ENCODE peak calls at places on chromosome 6, in seven cellular contexts. K is CD4-positive, alpha-beta memory T cell; S is HFF-Myc; Y is Panc1; D is mesenchymal stem cell; W is lung; M is AG10803. A is an unnamed sample.

GRCh38 chr6:41098366-41098765 is 25.6 kb downstream of the NFYA start:
- DNase-seq in K (no peak), S (no peak), W (no peak), Y (no peak), M (no peak), D (no peak), A (no peak)

GRCh38 chr6:52909531-52909930 is at the start of gene GSTA3:
- DNase-seq in M (no peak), Y (no peak), S (no peak), D (no peak), K (no peak), W (no peak), A (no peak)

GRCh38 chr6:113018351-113019151 is 671.4 kb downstream of the RFPL4B start:
- DNase-seq in M (peak; percentile 97), K (no peak), W (no peak), D (peak; percentile 84), S (peak; percentile 58), Y (no peak), A (no peak)

GRCh38 chr6:44438827-44439226 is 51.3 kb downstream of the CDC5L start:
- DNase-seq in W (no peak), D (no peak), Y (no peak), M (no peak), S (no peak), K (no peak), A (no peak)

GRCh38 chr6:149248688-149249369 is 68.7 kb upstream of the TAB2 start:
- DNase-seq in W (no peak), D (no peak), S (no peak), M (no peak), Y (no peak), K (peak; percentile 24), A (no peak)

GRCh38 chr6:15443119-15443518 is 197.2 kb downstream of the JARID2 start:
- DNase-seq in S (peak; percentile 33), W (no peak), D (peak; percentile 95), Y (no peak), M (peak; percentile 88), K (no peak), A (peak; percentile 23)

GRCh38 chr6:38517005-38517404 is 122.7 kb downstream of the BTBD9 start:
- DNase-seq in M (peak; percentile 5), Y (no peak), D (peak; percentile 22), S (no peak), W (no peak), K (no peak), A (no peak)

GRCh38 chr6:44742828-44743372 is 355.4 kb downstream of the CDC5L start:
- DNase-seq in D (no peak), M (no peak), W (no peak), Y (no peak), S (no peak), K (no peak), A (no peak)

GRCh38 chr6:163415620-163416379 is 1.3 kb downstream of the QKI start:
- DNase-seq in Y (no peak), D (peak; percentile 75), W (peak; percentile 51), M (peak; percentile 60), K (peak; percentile 53), S (no peak), A (no peak)

GRCh38 chr6:78538002-78538401 is 329.3 kb upstream of the IRAK1BP1 start:
- DNase-seq in D (no peak), W (no peak), M (no peak), K (no peak), S (no peak), Y (no peak), A (no peak)

GRCh38 chr6:88933521-88933920 is 29.9 kb downstream of the RNGTT start:
- DNase-seq in M (no peak), S (no peak), D (no peak), K (no peak), W (no peak), Y (no peak), A (no peak)

GRCh38 chr6:3919849-3920248 is 70.7 kb downstream of the FAM50B start:
- DNase-seq in D (no peak), K (no peak), W (no peak), Y (no peak), M (no peak), S (no peak), A (no peak)

GRCh38 chr6:18600236-18600635 is 213.1 kb downstream of the RNF144B start:
- DNase-seq in Y (no peak), D (no peak), M (no peak), W (no peak), K (no peak), S (no peak), A (no peak)

GRCh38 chr6:26003102-26003694 is 40.6 kb downstream of the TRIM38 start:
- DNase-seq in K (peak; percentile 43), S (no peak), M (peak; percentile 49), D (peak; percentile 71), Y (peak; percentile 38), W (peak; percentile 58), A (peak; percentile 40)

GRCh38 chr6:115753446-115753845 is 307.2 kb downstream of the FRK start:
- DNase-seq in W (no peak), Y (no peak), D (peak; percentile 5), M (no peak), S (no peak), K (no peak), A (no peak)

GRCh38 chr6:52881996-52882841 is 27.3 kb downstream of the GSTA3 start:
- DNase-seq in M (peak; percentile 64), W (peak; percentile 77), D (peak; percentile 80), Y (peak; percentile 69), K (peak; percentile 66), S (peak; percentile 47), A (peak; percentile 73)

GRCh38 chr6:47424436-47424836 is 53.2 kb upstream of the CD2AP start:
- DNase-seq in Y (no peak), S (no peak), K (no peak), W (no peak), M (no peak), D (no peak), A (no peak)

GRCh38 chr6:106546322-106547052 is 82.8 kb downstream of the RTN4IP1 start:
- DNase-seq in K (no peak), Y (peak; percentile 90), M (peak; percentile 73), D (peak; percentile 66), W (no peak), S (no peak), A (no peak)

GRCh38 chr6:106693343-106693742 is 64.0 kb downstream of the QRSL1 start:
- DNase-seq in M (no peak), D (no peak), Y (no peak), S (no peak), W (no peak), K (no peak), A (no peak)

GRCh38 chr6:38346291-38347079 is 293.2 kb downstream of the BTBD9 start:
- DNase-seq in D (peak; percentile 86), K (no peak), M (peak; percentile 95), S (peak; percentile 90), W (no peak), Y (no peak), A (no peak)

GRCh38 chr6:125974214-125974866 is 12.0 kb upstream of the TRMT11 start:
- DNase-seq in M (peak; percentile 70), W (no peak), S (no peak), Y (no peak), K (peak; percentile 45), D (peak; percentile 69), A (peak; percentile 40)

GRCh38 chr6:110341671-110342304 is 16.4 kb downstream of the METTL24 start:
- DNase-seq in D (peak; percentile 58), M (no peak), W (no peak), S (no peak), K (no peak), Y (no peak), A (no peak)

GRCh38 chr6:158803733-158804143 is 15.4 kb downstream of the EZR start:
- DNase-seq in Y (no peak), W (no peak), D (peak; percentile 53), S (no peak), K (peak; percentile 68), M (peak; percentile 54), A (peak; percentile 18)

GRCh38 chr6:119129148-119129967 is 50.9 kb upstream of the FAM184A start:
- DNase-seq in W (no peak), M (peak; percentile 75), S (peak; percentile 72), Y (peak; percentile 56), K (peak; percentile 63), D (peak; percentile 85), A (no peak)

GRCh38 chr6:22471746-22472145 is 97.6 kb upstream of the HDGFL1 start:
- DNase-seq in S (no peak), Y (no peak), M (no peak), W (no peak), K (no peak), D (no peak), A (no peak)
- H3K4me3 ChIP-seq in S (no peak overlapping the region), Y (no peak overlapping the region), M (no peak overlapping the region), W (no peak overlapping the region), K (no peak overlapping the region), D (no peak overlapping the region), A (no peak overlapping the region)

GRCh38 chr6:121441477-121441876 is 6.0 kb downstream of the GJA1 start:
- DNase-seq in Y (no peak), K (no peak), S (no peak), M (no peak), W (no peak), D (no peak), A (no peak)
- H3K4me3 ChIP-seq in Y (no peak overlapping the region), K (no peak overlapping the region), S (peak overlapping the region; percentile 27), M (no peak overlapping the region), W (no peak overlapping the region), D (peak overlapping the region; percentile 58), A (no peak overlapping the region)

DNA sequence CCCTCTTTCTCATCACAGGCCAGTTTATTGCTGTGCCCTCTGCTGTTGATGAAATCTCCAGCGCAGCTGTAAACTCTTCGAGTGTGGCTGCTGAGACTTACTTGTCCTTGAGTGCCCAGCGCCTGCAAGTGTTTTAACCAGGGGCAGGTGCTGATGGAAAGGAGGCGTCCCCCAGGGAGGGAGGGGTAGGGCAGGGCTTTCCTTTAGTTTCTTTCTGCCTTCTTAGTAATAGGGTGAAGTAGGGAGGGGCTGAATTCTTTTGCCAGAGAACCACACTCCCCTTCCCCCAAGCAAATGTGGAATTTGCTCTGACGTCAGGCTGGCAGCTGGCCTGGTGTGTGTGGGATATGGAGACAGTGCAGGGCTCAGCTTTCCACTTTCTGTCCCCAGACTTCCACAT is 61.2 kb downstream of the IGF2R start:
- DNase-seq in D (peak; percentile 95), S (peak; percentile 92), M (peak; percentile 96), W (peak; percentile 91), Y (no peak), K (no peak), A (no peak)
- H3K4me3 ChIP-seq in D (no peak overlapping the region), S (no peak overlapping the region), M (peak overlapping the region; percentile 22), W (no peak overlapping the region), Y (no peak overlapping the region), K (no peak overlapping the region), A (no peak overlapping the region)

GRCh38 chr6:35024601-35025054 is 116.5 kb downstream of the TCP11 start:
- DNase-seq in M (peak; percentile 49), K (no peak), Y (peak; percentile 8), W (peak; percentile 80), S (no peak), D (peak; percentile 71), A (peak; percentile 58)
- H3K4me3 ChIP-seq in M (no peak overlapping the region), K (no peak overlapping the region), Y (no peak overlapping the region), W (no peak overlapping the region), S (no peak overlapping the region), D (no peak overlapping the region), A (no peak overlapping the region)

A was measured in HL-60.